ENCODE peak calls at places on chromosomes 11 and 22, in five cellular contexts. S, Y, V, G and A are unnamed samples.

GRCh38 chr11:131913267-131913666 is 542.9 kb downstream of the NTM start:
- DNase-seq in S (no peak), Y (no peak), V (no peak), G (no peak), A (no peak)

GRCh38 chr11:120598517-120599209 is 87.1 kb downstream of the GRIK4 start:
- DNase-seq in S (no peak), Y (no peak), V (no peak), G (no peak), A (no peak)

GRCh38 chr11:68780829-68781228 is 29.5 kb upstream of the TESMIN start:
- DNase-seq in S (no peak), Y (no peak), V (peak), G (peak), A (no peak)

GRCh38 chr11:68581439-68581838 is 102.9 kb upstream of the GAL start:
- DNase-seq in S (no peak), Y (peak), V (peak), G (no peak), A (no peak)

GRCh38 chr11:34030386-34030785 is 21.1 kb upstream of the CAPRIN1 start:
- DNase-seq in S (no peak), Y (no peak), V (no peak), G (no peak), A (no peak)

GRCh38 chr11:113877673-113878060 is 2.3 kb upstream of the USP28 start:
- DNase-seq in S (no peak), Y (no peak), V (no peak), G (no peak), A (no peak)

GRCh38 chr11:45078236-45079074 is 68.0 kb upstream of the PRDM11 start:
- DNase-seq in S (no peak), Y (peak), V (no peak), G (no peak), A (no peak)

GRCh38 chr22:23495614-23496444 is 84.3 kb downstream of the IGLL1 start:
- DNase-seq in S (no peak), Y (no peak), V (no peak), G (no peak), A (no peak)

GRCh38 chr11:95084509-95084908 is 5.1 kb upstream of the ENDOD1 start:
- DNase-seq in S (no peak), Y (no peak), V (no peak), G (no peak), A (no peak)

GRCh38 chr22:24156146-24156914 is 25.0 kb upstream of the SUSD2 start:
- DNase-seq in S (no peak), Y (no peak), V (no peak), G (no peak), A (no peak)

GRCh38 chr22:31279821-31280496 is 12.3 kb downstream of the PIK3IP1 start:
- DNase-seq in S (no peak), Y (peak), V (no peak), G (no peak), A (no peak)

GRCh38 chr11:69985654-69986420 is 92.3 kb upstream of the ANO1 start:
- DNase-seq in S (no peak), Y (no peak), V (no peak), G (no peak), A (no peak)

GRCh38 chr11:134939905-134940304 is 527.9 kb upstream of the B3GAT1 start:
- DNase-seq in S (no peak), Y (no peak), V (peak), G (no peak), A (no peak)
- TF ChIP-seq CTCF in S (no peak), Y (no peak), V (peak), G (peak), A (no peak)

GRCh38 chr22:43446881-43447280 is 35.1 kb downstream of the MPPED1 start:
- DNase-seq in S (no peak), Y (no peak), V (no peak), G (no peak), A (no peak)
- TF ChIP-seq CTCF in S (no peak), Y (no peak), V (no peak), G (no peak), A (no peak)

GRCh38 chr11:124740277-124740882 is 638 bp downstream of the NRGN start:
- DNase-seq in S (no peak), Y (no peak), V (peak), G (no peak), A (no peak)
- TF ChIP-seq CTCF in S (peak), Y (peak), V (peak), G (peak), A (peak)

GRCh38 chr11:77884829-77885190 is 63.9 kb downstream of the AAMDC start:
- DNase-seq in S (no peak), Y (no peak), V (no peak), G (no peak), A (no peak)

GRCh38 chr11:77882396-77882795 is 61.5 kb downstream of the AAMDC start:
- DNase-seq in S (no peak), Y (no peak), V (no peak), G (no peak), A (no peak)

GRCh38 chr11:77883775-77884174 is 62.8 kb downstream of the AAMDC start:
- DNase-seq in S (no peak), Y (no peak), V (no peak), G (no peak), A (no peak)

GRCh38 chr11:77886401-77886800 is 65.5 kb downstream of the AAMDC start:
- DNase-seq in S (no peak), Y (no peak), V (no peak), G (no peak), A (no peak)

GRCh38 chr11:77884186-77884828 is 63.4 kb downstream of the AAMDC start:
- DNase-seq in S (peak), Y (no peak), V (no peak), G (no peak), A (no peak)
- TF ChIP-seq CTCF in S (no peak), Y (no peak), V (no peak), G (no peak), A (no peak)

GRCh38 chr22:49553076-49553475 is 274.6 kb downstream of the BRD1 start:
- DNase-seq in S (no peak), Y (peak), V (no peak), G (no peak), A (no peak)

GRCh38 chr22:49549851-49550430 is 277.7 kb downstream of the BRD1 start:
- DNase-seq in S (no peak), Y (no peak), V (no peak), G (no peak), A (no peak)

GRCh38 chr22:49551897-49552659 is 275.6 kb downstream of the BRD1 start:
- DNase-seq in S (no peak), Y (peak), V (no peak), G (no peak), A (no peak)

GRCh38 chr22:49550766-49551362 is 276.8 kb downstream of the BRD1 start:
- DNase-seq in S (no peak), Y (peak), V (no peak), G (no peak), A (no peak)

DNA sequence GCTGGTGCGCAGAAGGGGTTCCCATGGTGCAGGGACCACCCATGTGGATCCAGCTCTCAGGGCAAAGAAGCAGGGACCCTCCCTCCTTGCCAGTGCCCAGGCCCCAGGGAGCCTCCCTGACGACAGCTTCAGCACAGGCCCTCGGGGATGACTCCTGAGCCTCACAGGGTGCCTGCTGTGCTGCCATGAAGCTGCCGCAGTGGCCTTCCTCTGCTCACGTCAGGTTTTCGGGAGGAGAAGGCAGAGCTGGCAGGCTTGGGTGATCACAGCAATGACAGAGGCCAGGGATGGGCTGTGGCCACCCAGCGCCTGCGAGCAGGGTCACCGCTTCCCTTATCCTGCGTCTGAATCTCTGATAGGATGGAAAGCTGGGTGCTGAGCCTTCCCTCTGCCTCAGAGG is 276.2 kb downstream of the BRD1 start:
- DNase-seq in S (no peak), Y (no peak), V (no peak), G (no peak), A (no peak)
- TF ChIP-seq CTCF in S (no peak), Y (no peak), V (no peak), G (no peak), A (no peak)

GRCh38 chr11:26527685-26528084 is 44.4 kb downstream of the MUC15 start:
- DNase-seq in S (no peak), Y (no peak), V (no peak), G (no peak), A (no peak)

GRCh38 chr11:26522912-26523610 is 49.0 kb downstream of the MUC15 start:
- DNase-seq in S (no peak), Y (no peak), V (no peak), G (no peak), A (no peak)
- TF ChIP-seq CTCF in S (peak), Y (no peak), V (no peak), G (no peak), A (no peak)

DNA sequence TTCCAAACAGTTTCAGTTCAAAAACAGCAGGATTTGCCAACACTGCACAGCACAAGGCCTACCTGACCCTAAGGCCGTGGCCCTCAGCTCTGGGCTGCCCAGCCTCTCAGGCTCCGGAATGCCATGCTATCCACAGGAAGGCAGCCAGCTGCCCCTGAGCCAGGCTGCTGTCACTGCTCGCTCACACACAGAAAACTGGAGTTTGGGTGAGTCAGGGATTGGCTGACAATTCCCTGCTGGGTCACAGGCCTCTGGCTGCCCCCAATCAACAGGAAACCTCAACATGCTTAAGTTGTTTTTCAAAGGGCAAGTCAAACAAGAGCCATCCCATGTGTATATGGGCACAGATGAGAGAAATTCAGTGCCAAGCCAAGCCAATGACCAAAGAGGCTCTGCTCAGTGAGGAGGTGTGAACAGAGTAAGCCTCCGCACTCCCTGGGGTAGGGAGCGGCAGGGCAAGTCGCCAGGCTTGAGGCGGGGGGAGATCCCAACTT is 50.2 kb downstream of the RPL27A start:
- DNase-seq in S (no peak), Y (peak), V (peak), G (peak), A (peak)
- TF ChIP-seq CTCF in S (no peak), Y (no peak), V (no peak), G (no peak), A (no peak)

DNA sequence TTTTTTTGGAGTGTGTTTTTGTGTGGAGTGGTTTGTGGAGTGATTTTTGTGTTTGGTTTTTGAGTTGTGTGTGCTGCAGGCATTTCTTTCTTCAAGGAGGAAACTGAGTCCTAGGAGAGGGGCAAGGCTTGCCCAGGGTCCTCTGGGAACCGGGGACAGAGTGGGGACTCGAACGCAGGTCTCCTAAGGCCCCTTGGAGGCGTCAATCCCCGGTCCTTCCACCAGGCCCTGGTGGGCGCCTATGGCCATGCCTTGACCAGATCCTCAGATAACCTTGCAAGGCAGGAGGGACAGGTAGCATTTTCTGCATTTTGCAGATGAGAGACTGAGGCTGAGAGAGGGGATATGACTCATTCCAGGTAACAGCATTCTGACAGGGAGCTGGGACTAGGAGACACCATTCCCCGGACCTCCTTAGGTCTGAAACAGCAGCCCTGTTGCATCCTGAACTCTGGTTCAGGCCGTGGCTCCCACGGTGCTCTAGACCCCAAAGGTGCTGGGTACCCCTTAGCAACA is 39.1 kb downstream of the MYO7A start:
- DNase-seq in S (no peak), Y (no peak), V (no peak), G (no peak), A (no peak)
- TF ChIP-seq CTCF in S (no peak), Y (no peak), V (no peak), G (no peak), A (no peak)

DNA sequence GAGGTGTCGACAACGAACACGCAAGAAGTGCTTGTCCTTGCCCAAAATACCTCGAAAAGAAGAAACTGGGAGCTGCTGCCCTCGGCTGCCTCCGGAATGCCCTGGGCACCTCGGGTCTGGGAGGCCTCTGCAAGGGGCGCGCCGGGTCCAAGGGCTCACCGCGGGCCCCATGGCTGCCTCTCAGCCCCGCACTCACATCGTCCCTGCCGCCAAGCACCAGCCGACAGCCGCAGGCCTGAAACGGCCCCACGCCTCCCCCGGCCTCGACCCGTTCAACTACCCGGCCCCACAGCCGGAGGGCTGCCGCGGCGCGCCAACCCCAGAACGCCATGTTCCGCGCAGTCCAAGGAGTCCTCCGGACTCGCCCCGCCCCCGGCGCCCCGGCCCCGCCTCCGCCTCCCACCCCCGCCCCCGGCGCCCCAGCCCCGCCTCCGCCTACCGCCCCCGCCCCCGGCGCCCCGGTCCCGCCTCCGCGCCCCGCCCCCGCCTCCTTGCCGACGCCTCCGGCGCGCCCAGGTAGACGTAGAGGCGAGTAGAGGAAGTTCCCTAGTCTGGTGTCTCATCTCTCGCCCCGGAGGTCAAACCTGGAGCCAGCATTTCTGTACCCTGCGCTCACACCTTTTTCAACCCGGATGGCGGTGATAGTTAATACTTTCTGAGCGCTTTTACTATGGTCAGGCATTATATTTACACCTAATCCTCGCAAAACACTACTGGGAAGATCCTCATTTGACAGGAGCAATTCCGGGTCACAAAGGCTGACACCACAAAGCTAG is at the start of gene SIRT3:
- DNase-seq in S (peak), Y (peak), V (peak), G (peak), A (no peak)
- TF ChIP-seq CTCF in S (no peak), Y (peak), V (peak), G (peak), A (peak)